ENCODE peak calls at places on chromosomes 2 and 18, in five cellular contexts. W, Q, F, O and M are unnamed samples.

GRCh38 chr2:201913197-201913596 is 106.9 kb downstream of the CDK15 start:
- DNase-seq in W (no peak), Q (no peak), F (no peak), O (no peak), M (no peak)

GRCh38 chr2:223613017-223613950 is 11.1 kb upstream of the SCG2 start:
- DNase-seq in W (peak; percentile 98), Q (peak; percentile 98), F (peak; percentile 54), O (peak; percentile 92), M (peak; percentile 73)

GRCh38 chr2:142140434-142140845 is 9.6 kb upstream of the LRP1B start:
- DNase-seq in W (peak; percentile 64), Q (peak; percentile 40), F (no peak), O (no peak), M (no peak)

GRCh38 chr2:217908544-217908943 is 94.3 kb downstream of the TNS1 start:
- DNase-seq in W (no peak), Q (no peak), F (no peak), O (no peak), M (no peak)

GRCh38 chr2:232511336-232511863 is 8.8 kb upstream of the PRSS56 start:
- DNase-seq in W (no peak), Q (no peak), F (no peak), O (no peak), M (no peak)

GRCh38 chr2:12965540-12966269 is 249.0 kb downstream of the TRIB2 start:
- DNase-seq in W (peak; percentile 91), Q (peak; percentile 57), F (no peak), O (no peak), M (no peak)

GRCh38 chr18:48640566-48641270 is 101.9 kb downstream of the CTIF start:
- DNase-seq in W (no peak), Q (no peak), F (no peak), O (peak; percentile 43), M (no peak)

GRCh38 chr2:110725370-110725769 is 7.0 kb upstream of the ACOXL start:
- DNase-seq in W (no peak), Q (no peak), F (no peak), O (no peak), M (no peak)

GRCh38 chr2:233087725-233088124 is 27.6 kb downstream of the INPP5D start:
- DNase-seq in W (no peak), Q (no peak), F (no peak), O (no peak), M (peak; percentile 4)

GRCh38 chr2:19753314-19753713 is 148.5 kb downstream of the TTC32 start:
- DNase-seq in W (no peak), Q (peak; percentile 32), F (no peak), O (no peak), M (no peak)

GRCh38 chr2:74671479-74671878 is 17.4 kb downstream of the SEMA4F start:
- DNase-seq in W (no peak), Q (peak; percentile 38), F (no peak), O (no peak), M (no peak)

GRCh38 chr2:2870106-2870505 is 507.5 kb downstream of the EIPR1 start:
- DNase-seq in W (no peak), Q (no peak), F (no peak), O (peak; percentile 12), M (no peak)

GRCh38 chr2:2872713-2873449 is 504.7 kb downstream of the EIPR1 start:
- DNase-seq in W (no peak), Q (no peak), F (no peak), O (peak; percentile 74), M (no peak)

GRCh38 chr2:2873450-2873811 is 504.2 kb downstream of the EIPR1 start:
- DNase-seq in W (no peak), Q (no peak), F (no peak), O (peak; percentile 83), M (no peak)

GRCh38 chr2:2872309-2872617 is 505.4 kb downstream of the EIPR1 start:
- DNase-seq in W (no peak), Q (no peak), F (no peak), O (peak; percentile 79), M (no peak)

DNA sequence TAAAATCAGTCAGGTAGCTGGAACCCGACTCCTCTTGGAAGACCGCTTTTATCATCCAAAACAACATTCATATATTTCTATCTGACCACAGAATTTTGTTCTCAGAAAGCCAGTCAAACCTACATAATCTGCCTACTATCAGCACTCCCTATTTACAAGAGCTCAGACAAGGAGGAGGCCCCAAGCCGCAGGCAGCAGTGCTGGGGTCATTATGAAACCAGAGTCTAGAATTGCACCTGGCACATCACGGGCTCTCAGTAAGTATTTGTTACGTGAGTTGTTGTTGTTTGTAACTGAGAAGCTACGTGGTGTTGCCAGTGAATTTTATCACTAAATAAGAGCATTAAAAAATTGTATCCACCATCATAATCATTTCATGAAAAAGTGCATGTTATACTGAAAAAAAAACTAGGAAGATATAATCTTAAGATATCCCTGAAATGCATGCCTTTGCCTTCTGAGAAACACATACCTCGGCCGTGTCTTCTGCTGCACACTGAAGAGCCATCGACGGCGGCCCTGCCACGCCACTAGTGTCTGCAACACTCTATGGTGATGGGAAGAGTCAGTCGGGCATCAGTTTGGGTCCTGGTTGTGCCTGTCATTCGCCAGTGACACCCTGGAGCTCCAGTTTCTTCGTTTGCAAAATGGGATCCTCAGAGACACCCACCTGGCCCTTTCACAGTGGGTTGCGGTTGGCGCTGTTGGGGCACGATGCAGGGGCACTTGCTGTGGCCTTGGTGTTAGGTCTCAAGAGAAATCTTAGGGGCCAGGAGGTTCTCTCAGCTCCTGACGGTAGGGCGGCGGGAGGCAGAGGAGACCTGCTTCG is 505.9 kb downstream of the EIPR1 start:
- DNase-seq in W (no peak), Q (no peak), F (no peak), O (peak; percentile 76), M (no peak)
- TF ChIP-seq CTCF in W (no peak), Q (no peak), F (no peak), O (no peak), M (no peak)

GRCh38 chr2:64565358-64565757 is 41.2 kb downstream of the AFTPH start:
- DNase-seq in W (no peak), Q (no peak), F (no peak), O (no peak), M (no peak)

GRCh38 chr2:64563436-64563938 is 39.4 kb downstream of the AFTPH start:
- DNase-seq in W (no peak), Q (no peak), F (no peak), O (no peak), M (no peak)

GRCh38 chr2:64558682-64559081 is 34.6 kb downstream of the AFTPH start:
- DNase-seq in W (no peak), Q (no peak), F (no peak), O (no peak), M (no peak)

GRCh38 chr2:64565949-64566705 is 42.0 kb downstream of the AFTPH start:
- DNase-seq in W (no peak), Q (no peak), F (no peak), O (no peak), M (no peak)

DNA sequence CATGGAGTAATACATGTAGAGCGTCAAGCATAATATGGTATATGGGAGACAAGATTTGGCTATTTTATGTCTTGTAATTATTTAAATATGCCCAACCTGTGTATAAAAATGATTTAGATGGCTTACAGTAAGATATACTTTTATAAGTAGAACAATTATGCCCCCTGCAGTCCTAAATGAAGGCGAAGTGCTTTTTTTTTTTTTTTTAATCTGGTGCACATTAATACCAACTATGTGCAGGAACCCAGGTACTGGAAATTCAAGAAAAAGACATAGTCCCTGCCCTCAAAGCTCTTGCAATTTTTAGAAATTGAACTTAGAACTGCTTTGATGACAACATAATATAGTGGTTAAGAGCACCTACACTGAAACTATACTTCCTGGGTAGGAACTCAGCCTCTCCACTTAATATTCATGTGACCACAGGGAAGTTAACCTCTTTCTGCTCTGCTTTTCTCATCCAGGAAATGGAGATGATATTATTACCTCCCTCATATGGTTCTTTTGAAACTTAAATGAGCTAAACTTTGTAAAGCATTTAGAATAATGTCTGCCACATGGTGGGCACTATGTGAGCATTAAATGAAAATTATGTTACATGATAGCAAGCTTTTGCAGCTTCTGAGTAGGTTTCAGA is 38.1 kb downstream of the AFTPH start:
- DNase-seq in W (peak; percentile 73), Q (peak; percentile 30), F (no peak), O (no peak), M (no peak)
- TF ChIP-seq CTCF in W (peak; percentile 57), Q (peak; percentile 7), F (no peak), O (no peak), M (peak; percentile 5)

GRCh38 chr2:165197346-165197745 is 6.5 kb downstream of the SCN3A start:
- DNase-seq in W (no peak), Q (no peak), F (no peak), O (no peak), M (no peak)

GRCh38 chr2:165196411-165196810 is 7.4 kb downstream of the SCN3A start:
- DNase-seq in W (peak; percentile 41), Q (no peak), F (no peak), O (no peak), M (no peak)

GRCh38 chr2:165193178-165193777 is 10.6 kb downstream of the SCN3A start:
- DNase-seq in W (no peak), Q (no peak), F (no peak), O (no peak), M (no peak)

GRCh38 chr2:165202230-165202629 is 1.6 kb downstream of the SCN3A start:
- DNase-seq in W (no peak), Q (peak; percentile 10), F (no peak), O (no peak), M (no peak)

DNA sequence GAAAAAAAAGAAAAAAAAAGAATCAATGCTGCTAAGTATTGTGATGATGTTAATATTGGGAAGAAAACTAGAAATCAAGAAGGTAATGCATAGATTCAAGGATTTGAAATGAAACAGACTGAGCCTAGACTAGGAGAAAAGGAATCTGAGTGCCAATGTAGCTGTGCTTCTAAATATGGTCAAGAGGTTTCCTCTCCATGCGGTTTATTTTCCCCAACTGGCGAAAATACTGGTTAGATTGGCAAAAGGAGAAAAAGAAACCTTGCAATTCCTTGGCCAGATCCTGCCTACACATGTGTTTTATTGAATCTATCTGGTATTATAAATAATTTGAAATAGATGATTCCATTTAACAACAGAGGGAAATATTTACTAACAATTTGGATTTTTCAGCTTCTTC is 5.7 kb downstream of the SCN3A start:
- DNase-seq in W (no peak), Q (peak; percentile 21), F (no peak), O (no peak), M (no peak)
- TF ChIP-seq CTCF in W (no peak), Q (no peak), F (no peak), O (no peak), M (no peak)

GRCh38 chr2:149797030-149797429 is 209.5 kb upstream of the MMADHC start:
- DNase-seq in W (no peak), Q (no peak), F (no peak), O (no peak), M (no peak)

GRCh38 chr2:149800624-149801220 is 213.1 kb upstream of the MMADHC start:
- DNase-seq in W (no peak), Q (no peak), F (no peak), O (no peak), M (no peak)

GRCh38 chr2:149799296-149799695 is 211.7 kb upstream of the MMADHC start:
- DNase-seq in W (peak; percentile 41), Q (peak; percentile 59), F (no peak), O (no peak), M (no peak)
- TF ChIP-seq CTCF in W (peak; percentile 48), Q (peak; percentile 41), F (no peak), O (no peak), M (no peak)

GRCh38 chr18:9683418-9684396 is 24.4 kb upstream of the RAB31 start:
- DNase-seq in W (peak; percentile 70), Q (peak; percentile 86), F (no peak), O (peak; percentile 78), M (peak; percentile 49)
- TF ChIP-seq CTCF in W (peak; percentile 53), Q (peak; percentile 62), F (no peak), O (no peak), M (no peak)

GRCh38 chr2:64363848-64364247 is 90.1 kb upstream of the LGALSL start:
- DNase-seq in W (peak; percentile 56), Q (no peak), F (no peak), O (peak; percentile 56), M (no peak)
- TF ChIP-seq CTCF in W (no peak), Q (no peak), F (no peak), O (no peak), M (no peak)